ENCODE peak calls at places on chromosomes 7 and 10, in seven cellular contexts. G, N, V, Y, Z, C and T are unnamed samples.

GRCh38 chr7:41956712-41957111 is 253.8 kb upstream of the INHBA start:
- DNase-seq in G (no peak), N (no peak), V (no peak), Y (no peak), Z (no peak), C (no peak), T (no peak)

GRCh38 chr7:101950450-101951119 is 133.2 kb downstream of the CUX1 start:
- DNase-seq in G (no peak), N (no peak), V (peak; percentile 78), Y (peak; percentile 95), Z (no peak), C (peak; percentile 15), T (peak; percentile 84)

GRCh38 chr7:45217358-45217757 is 59.8 kb downstream of the RAMP3 start:
- DNase-seq in G (no peak), N (no peak), V (no peak), Y (no peak), Z (peak; percentile 72), C (no peak), T (no peak)

GRCh38 chr10:94046152-94046551 is 52.4 kb downstream of the PLCE1 start:
- DNase-seq in G (no peak), N (no peak), V (no peak), Y (no peak), Z (no peak), C (no peak), T (no peak)

GRCh38 chr10:103054621-103055020 is 136.5 kb downstream of the CNNM2 start:
- DNase-seq in G (no peak), N (no peak), V (no peak), Y (no peak), Z (no peak), C (no peak), T (no peak)

GRCh38 chr7:27661776-27662489 is 750 bp downstream of the HIBADH start:
- DNase-seq in G (no peak), N (no peak), V (peak; percentile 19), Y (peak; percentile 45), Z (no peak), C (peak; percentile 17), T (no peak)

GRCh38 chr10:71804067-71804466 is 30.7 kb upstream of the VSIR start:
- DNase-seq in G (no peak), N (no peak), V (no peak), Y (no peak), Z (no peak), C (no peak), T (no peak)

GRCh38 chr10:65501259-65501658 is 1424.6 kb upstream of the LRRTM3 start:
- DNase-seq in G (no peak), N (no peak), V (no peak), Y (no peak), Z (no peak), C (no peak), T (no peak)

GRCh38 chr10:89184638-89185037 is 22.5 kb downstream of the CH25H start:
- DNase-seq in G (no peak), N (no peak), V (no peak), Y (no peak), Z (no peak), C (no peak), T (no peak)

GRCh38 chr7:79868010-79868409 is 266.6 kb upstream of the GNAI1 start:
- DNase-seq in G (no peak), N (no peak), V (peak; percentile 12), Y (peak; percentile 66), Z (no peak), C (no peak), T (peak; percentile 3)

GRCh38 chr10:68073631-68074403 is 1.3 kb downstream of the HERC4 start:
- DNase-seq in G (no peak), N (no peak), V (peak; percentile 31), Y (peak; percentile 56), Z (no peak), C (peak; percentile 17), T (no peak)

GRCh38 chr10:77836299-77836820 is 90.2 kb downstream of the DLG5 start:
- DNase-seq in G (no peak), N (no peak), V (peak; percentile 22), Y (peak; percentile 93), Z (no peak), C (peak; percentile 42), T (no peak)

GRCh38 chr10:76497671-76498070 is 1066.2 kb downstream of the LRMDA start:
- DNase-seq in G (no peak), N (no peak), V (no peak), Y (no peak), Z (no peak), C (no peak), T (no peak)

GRCh38 chr10:80860719-80861118 is 323.0 kb downstream of the SH2D4B start:
- DNase-seq in G (no peak), N (no peak), V (no peak), Y (no peak), Z (no peak), C (no peak), T (no peak)

GRCh38 chr10:80855348-80855971 is 317.8 kb downstream of the SH2D4B start:
- DNase-seq in G (peak; percentile 53), N (peak; percentile 49), V (no peak), Y (peak; percentile 1), Z (peak; percentile 81), C (no peak), T (peak; percentile 78)

GRCh38 chr10:80861882-80862281 is 324.2 kb downstream of the SH2D4B start:
- DNase-seq in G (no peak), N (no peak), V (no peak), Y (no peak), Z (no peak), C (no peak), T (no peak)

DNA sequence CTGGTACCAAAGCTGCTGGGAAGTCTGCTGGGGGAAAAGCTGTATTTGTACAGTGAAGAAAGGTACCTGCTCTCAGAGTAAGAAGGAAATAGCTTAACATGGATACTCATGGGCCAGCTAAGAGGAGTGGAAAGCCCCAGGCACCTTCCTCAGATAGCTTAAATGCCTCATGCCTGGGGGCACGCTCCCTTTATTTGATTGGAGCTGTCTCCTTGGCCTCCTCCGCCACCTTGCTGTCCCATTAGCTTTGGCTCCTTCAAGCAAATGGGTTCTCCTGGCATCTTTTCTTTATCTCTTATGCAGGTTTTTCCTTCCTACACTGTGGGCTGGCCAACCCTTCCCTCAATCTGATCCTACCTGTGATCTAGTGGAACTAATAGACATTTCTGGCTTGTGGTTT is 318.5 kb downstream of the SH2D4B start:
- DNase-seq in G (no peak), N (no peak), V (no peak), Y (no peak), Z (no peak), C (peak; percentile 8), T (peak; percentile 51)
- H2AK5ac ChIP-seq in G (no peak overlapping the region), N (no peak overlapping the region), V (no peak overlapping the region), Y (no peak overlapping the region), Z (no peak overlapping the region), C (no peak overlapping the region), T (no peak overlapping the region)

GRCh38 chr7:123570390-123571182 is 13.0 kb upstream of the NDUFA5 start:
- DNase-seq in G (no peak), N (no peak), V (no peak), Y (no peak), Z (no peak), C (peak; percentile 54), T (no peak)
- H2AK5ac ChIP-seq in G (no peak overlapping the region), N (no peak overlapping the region), V (no peak overlapping the region), Y (no peak overlapping the region), Z (no peak overlapping the region), C (no peak overlapping the region), T (no peak overlapping the region)

GRCh38 chr10:126712681-126713080 is 42.2 kb upstream of the C10orf90 start:
- DNase-seq in G (no peak), N (no peak), V (no peak), Y (no peak), Z (no peak), C (no peak), T (no peak)
- H2AK5ac ChIP-seq in G (no peak overlapping the region), N (no peak overlapping the region), V (no peak overlapping the region), Y (no peak overlapping the region), Z (no peak overlapping the region), C (no peak overlapping the region), T (no peak overlapping the region)

GRCh38 chr10:110307805-110308204 is 3.1 kb upstream of the SMNDC1 start:
- DNase-seq in G (no peak), N (no peak), V (no peak), Y (no peak), Z (no peak), C (no peak), T (no peak)
- H2AK5ac ChIP-seq in G (no peak overlapping the region), N (no peak overlapping the region), V (no peak overlapping the region), Y (no peak overlapping the region), Z (no peak overlapping the region), C (no peak overlapping the region), T (no peak overlapping the region)

GRCh38 chr10:111177379-111177778 is 100.5 kb downstream of the ADRA2A start:
- DNase-seq in G (no peak), N (no peak), V (no peak), Y (no peak), Z (no peak), C (no peak), T (no peak)
- H2AK5ac ChIP-seq in G (no peak overlapping the region), N (no peak overlapping the region), V (no peak overlapping the region), Y (no peak overlapping the region), Z (no peak overlapping the region), C (no peak overlapping the region), T (no peak overlapping the region)